ENCODE peak calls at places on chromosome 17, in ten cellular contexts. E is CD8-positive, alpha-beta T cell; H is adrenal gland; X is astrocyte of the spinal cord; G is brain microvascular endothelial cell; D is GM23338; P is dorsolateral prefrontal cortex; M is heart left ventricle; L is lower leg skin; R is tibial nerve. V is an unnamed sample.

GRCh38 chr17:65340401-65340800 is 203.2 kb downstream of the RGS9 start:
- DNase-seq in E (no peak), H (no peak), X (no peak), G (no peak), D (no peak), P (no peak), M (no peak), L (no peak), R (no peak), V (no peak)

GRCh38 chr17:35235917-35236316 is 7.0 kb upstream of the SLFN5 start:
- DNase-seq in E (no peak), H (no peak), X (no peak), G (no peak), D (no peak), P (no peak), M (no peak), L (no peak), R (no peak), V (no peak)

GRCh38 chr17:6752068-6752909 is 3.6 kb upstream of the XAF1 start:
- DNase-seq in E (no peak), H (peak; percentile 51), X (peak; percentile 98), G (peak; percentile 99), D (no peak), P (no peak), M (peak; percentile 43), L (peak; percentile 76), R (peak; percentile 55), V (no peak)

GRCh38 chr17:58344047-58344790 is 7.8 kb downstream of the SUPT4H1 start:
- DNase-seq in E (peak; percentile 91), H (no peak), X (no peak), G (no peak), D (no peak), P (no peak), M (no peak), L (no peak), R (no peak), V (peak; percentile 97)

GRCh38 chr17:69179227-69179952 is 37.7 kb upstream of the ABCA6 start:
- DNase-seq in E (no peak), H (peak; percentile 17), X (peak; percentile 50), G (peak; percentile 52), D (peak; percentile 8), P (no peak), M (no peak), L (no peak), R (peak; percentile 7), V (no peak)

GRCh38 chr17:10226930-10227695 is 28.7 kb upstream of the GAS7 start:
- DNase-seq in E (peak; percentile 47), H (peak; percentile 44), X (no peak), G (no peak), D (peak; percentile 82), P (peak; percentile 50), M (peak; percentile 52), L (peak; percentile 27), R (peak; percentile 40), V (peak; percentile 16)

GRCh38 chr17:27362909-27363308 is 69.0 kb downstream of the WSB1 start:
- DNase-seq in E (no peak), H (no peak), X (no peak), G (no peak), D (no peak), P (no peak), M (no peak), L (no peak), R (no peak), V (no peak)

GRCh38 chr17:70230883-70231282 is 61.6 kb downstream of the KCNJ2 start:
- DNase-seq in E (no peak), H (no peak), X (peak; percentile 5), G (no peak), D (no peak), P (no peak), M (no peak), L (no peak), R (no peak), V (no peak)

GRCh38 chr17:76720941-76721340 is 5.5 kb downstream of the JMJD6 start:
- DNase-seq in E (no peak), H (no peak), X (no peak), G (no peak), D (no peak), P (no peak), M (no peak), L (no peak), R (no peak), V (no peak)

GRCh38 chr17:43342601-43342905 is 56.2 kb upstream of the ARL4D start:
- DNase-seq in E (no peak), H (no peak), X (no peak), G (no peak), D (no peak), P (no peak), M (no peak), L (no peak), R (no peak), V (no peak)
- H3K4me3 ChIP-seq in E (no peak overlapping the region), H (no peak overlapping the region), X (no peak overlapping the region), G (no peak overlapping the region), D (no peak overlapping the region), P (no peak overlapping the region), M (no peak overlapping the region), L (no peak overlapping the region), R (no peak overlapping the region), V (no peak overlapping the region)

DNA sequence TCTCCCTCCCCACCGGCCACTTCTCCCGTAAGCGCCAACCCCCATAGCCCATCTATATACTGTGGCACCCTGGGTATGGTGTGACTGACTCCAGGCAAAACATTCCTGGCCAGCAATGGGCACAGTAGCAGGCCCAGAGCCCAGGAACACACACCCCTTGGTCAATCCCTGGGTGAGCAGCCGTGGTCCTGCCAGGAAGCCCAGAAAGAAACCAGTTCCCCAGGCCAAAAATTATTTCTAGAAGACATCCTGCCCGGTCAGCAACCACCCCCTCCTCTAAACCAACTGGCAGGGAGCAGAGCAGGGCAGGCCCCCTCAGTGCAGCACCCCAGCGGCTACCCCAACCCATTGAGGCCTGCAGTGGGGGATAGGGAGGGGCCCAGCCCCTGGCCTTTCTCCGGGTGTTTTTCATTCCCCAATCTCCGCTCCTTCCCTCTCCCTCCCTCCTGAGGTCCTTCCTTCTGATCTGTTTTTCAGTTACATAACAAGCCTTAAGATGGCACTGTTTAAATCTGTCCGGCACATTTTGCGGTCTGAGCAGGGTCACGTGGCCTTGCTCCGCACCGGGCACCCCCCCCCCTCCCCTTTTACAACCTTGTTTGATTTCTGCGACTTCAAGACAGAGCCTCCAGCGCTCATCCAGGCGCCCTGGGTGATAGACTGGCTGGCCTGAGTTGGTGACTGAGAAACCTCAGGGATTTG is 2.0 kb downstream of the NPTX1 start:
- DNase-seq in E (no peak), H (peak; percentile 55), X (peak; percentile 46), G (no peak), D (no peak), P (no peak), M (no peak), L (no peak), R (no peak), V (no peak)
- TF ChIP-seq CTCF in E (no peak), H (no peak), X (peak; percentile 20), G (peak; percentile 39), D (peak; percentile 25), P (no peak), M (no peak), L (no peak), R (peak; percentile 12), V (no peak)

GRCh38 chr17:4944163-4944553 is 4.1 kb downstream of the RNF167 start:
- DNase-seq in E (peak; percentile 52), H (no peak), X (no peak), G (no peak), D (peak; percentile 32), P (no peak), M (no peak), L (no peak), R (no peak), V (no peak)

GRCh38 chr17:4944554-4945175 is 3.7 kb downstream of the PFN1 start:
- DNase-seq in E (no peak), H (no peak), X (no peak), G (no peak), D (peak; percentile 23), P (no peak), M (no peak), L (no peak), R (no peak), V (no peak)

GRCh38 chr17:4946312-4946976 is 1.9 kb downstream of the PFN1 start:
- DNase-seq in E (no peak), H (no peak), X (no peak), G (no peak), D (no peak), P (no peak), M (no peak), L (no peak), R (no peak), V (no peak)

GRCh38 chr17:4945944-4946280 is 2.4 kb downstream of the PFN1 start:
- DNase-seq in E (no peak), H (no peak), X (no peak), G (no peak), D (no peak), P (no peak), M (no peak), L (no peak), R (no peak), V (no peak)

DNA sequence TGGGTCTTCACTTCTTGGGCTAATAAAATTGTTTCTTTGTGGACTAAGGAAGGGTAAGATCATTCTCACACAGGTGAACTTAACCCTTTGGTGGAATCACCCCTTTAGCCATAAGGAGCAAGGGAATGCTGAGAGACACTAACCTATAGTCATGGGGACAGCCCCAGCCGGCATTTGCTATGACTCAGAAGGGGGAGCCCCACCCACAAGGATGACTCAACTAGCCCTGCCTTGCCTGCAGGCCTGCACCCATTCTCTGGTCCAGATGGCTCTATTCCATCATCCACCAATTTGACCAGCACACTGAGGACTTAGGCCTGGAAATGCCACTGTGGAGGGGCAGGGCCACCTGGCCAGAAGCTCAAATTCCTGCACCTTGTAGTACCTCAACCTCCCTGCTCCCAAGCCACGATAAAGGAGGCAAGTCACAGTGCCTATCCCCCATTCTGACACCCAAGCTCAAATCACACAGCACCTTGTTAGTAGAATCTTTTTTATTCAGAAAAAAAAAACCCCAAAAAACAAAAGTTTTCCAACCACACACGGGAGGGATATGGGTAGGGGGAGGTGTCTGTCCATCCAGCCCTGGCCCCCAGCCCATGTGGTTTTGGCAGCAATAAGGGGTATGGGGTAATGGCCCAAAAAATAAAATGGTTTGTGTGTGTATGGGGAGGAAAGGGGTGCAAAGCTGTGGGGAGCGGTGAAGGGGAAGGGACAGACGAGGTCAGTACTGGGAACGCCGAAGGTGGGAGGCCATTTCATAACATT is 3.0 kb downstream of the PFN1 start:
- DNase-seq in E (peak; percentile 79), H (peak; percentile 88), X (peak; percentile 86), G (peak; percentile 90), D (peak; percentile 53), P (peak; percentile 34), M (peak; percentile 76), L (peak; percentile 88), R (peak; percentile 72), V (peak; percentile 68)
- H3K4me3 ChIP-seq in E (peak overlapping the region; percentile 58), H (no peak overlapping the region), X (no peak overlapping the region), G (peak overlapping the region; percentile 99), D (peak overlapping the region; percentile 96), P (peak overlapping the region; percentile 23), M (no peak overlapping the region), L (no peak overlapping the region), R (no peak overlapping the region), V (peak overlapping the region; percentile 93)

DNA sequence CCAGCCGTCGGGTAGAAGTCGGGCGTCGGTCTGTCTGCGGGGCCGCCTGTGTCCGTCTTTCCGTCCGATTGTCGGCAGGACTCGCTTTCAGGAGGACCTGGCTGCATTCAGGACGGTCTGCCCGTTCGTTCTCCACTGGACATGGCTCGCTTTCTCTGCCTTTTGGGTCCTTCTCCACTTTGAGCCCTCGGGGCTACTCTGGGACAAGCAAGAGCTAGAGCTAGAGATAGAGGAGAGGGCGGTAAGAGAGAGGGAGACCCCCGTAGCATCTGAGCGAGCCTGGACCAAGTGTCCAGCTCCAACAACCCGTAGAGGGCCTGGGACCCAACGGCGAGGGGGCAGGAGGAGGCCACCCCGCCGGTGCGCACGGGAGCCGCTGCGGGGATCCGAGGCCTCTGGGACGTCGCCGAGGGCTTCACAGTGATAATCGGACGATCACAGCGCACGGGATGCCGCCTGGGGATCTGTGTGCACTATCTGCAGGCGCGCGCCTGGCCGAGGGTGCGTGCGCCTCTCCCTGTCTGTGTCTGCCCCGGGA is 4.5 kb downstream of the TBX4 start:
- DNase-seq in E (no peak), H (no peak), X (no peak), G (no peak), D (no peak), P (no peak), M (no peak), L (peak; percentile 9), R (no peak), V (no peak)
- TF ChIP-seq CTCF in E (no peak), H (no peak), X (no peak), G (no peak), D (no peak), P (no peak), M (no peak), L (no peak), R (no peak), V (no peak)